ENCODE peak calls at places on chromosomes 12 and 14, in six cellular contexts. M is glutamatergic neuron; G is OCI-LY7; V is amniotic epithelial cell; L is neural crest cell; I is CD8-positive, alpha-beta T cell. A is an unnamed sample.

GRCh38 chr14:89327771-89328212 is 89.2 kb downstream of the FOXN3 start:
- DNase-seq in G (no peak), M (no peak), V (peak), I (no peak), L (no peak), A (no peak)

GRCh38 chr12:127881371-127882140 is 385.4 kb upstream of the TMEM132C start:
- DNase-seq in M (no peak), L (no peak), G (no peak), V (no peak), I (no peak), A (no peak)

GRCh38 chr14:23094666-23095195 is at the start of gene ACIN1:
- DNase-seq in V (peak), G (peak), M (no peak), I (peak), L (peak), A (peak)

GRCh38 chr12:49911213-49911605 is 7.5 kb upstream of the FAIM2 start:
- DNase-seq in V (no peak), L (no peak), I (no peak), M (no peak), G (no peak), A (no peak)

GRCh38 chr14:86574026-86574777 is 1044.3 kb downstream of the FLRT2 start:
- DNase-seq in M (no peak), I (no peak), G (no peak), L (no peak), V (peak), A (no peak)

GRCh38 chr14:22040781-22041125 is 367.1 kb upstream of the OR4E1 start:
- DNase-seq in G (no peak), M (no peak), V (no peak), I (no peak), L (no peak), A (no peak)

GRCh38 chr12:46872135-46872534 is 46.3 kb upstream of the SLC38A4 start:
- DNase-seq in M (no peak), I (no peak), G (no peak), L (no peak), V (peak), A (no peak)

GRCh38 chr14:36726128-36726527 is 64.5 kb downstream of the PAX9 start:
- DNase-seq in G (no peak), L (no peak), M (no peak), I (no peak), V (no peak), A (no peak)

GRCh38 chr14:66619952-66620351 is 112.0 kb downstream of the GPHN start:
- DNase-seq in V (no peak), M (no peak), G (no peak), L (no peak), I (no peak), A (no peak)

GRCh38 chr12:52774629-52775250 is 2.4 kb downstream of the KRT76 start:
- DNase-seq in M (no peak), I (no peak), V (no peak), G (no peak), L (no peak), A (no peak)

GRCh38 chr12:47032644-47033043 is 46.8 kb upstream of the PCED1B start:
- DNase-seq in M (no peak), L (no peak), V (peak), I (no peak), G (peak), A (peak)

GRCh38 chr14:50363734-50364113 is 33.0 kb downstream of the CDKL1 start:
- DNase-seq in V (no peak), I (peak), G (peak), L (no peak), M (no peak), A (peak)

GRCh38 chr12:117472983-117473382 is 111.6 kb upstream of the NOS1 start:
- DNase-seq in V (no peak), G (no peak), L (peak), I (no peak), M (peak), A (no peak)

GRCh38 chr14:100333867-100334266 is 10.7 kb downstream of the SLC25A47 start:
- DNase-seq in L (no peak), I (no peak), V (no peak), G (no peak), M (no peak), A (no peak)

GRCh38 chr14:100846309-100846859 is 20.5 kb downstream of the MEG3 start:
- DNase-seq in V (peak), G (no peak), I (no peak), M (no peak), L (no peak), A (no peak)

GRCh38 chr12:52925717-52926595 is 21.1 kb upstream of the KRT8 start:
- DNase-seq in V (peak), M (no peak), I (no peak), G (no peak), L (no peak), A (no peak)

GRCh38 chr12:102735104-102735503 is 181.9 kb downstream of the PAH start:
- DNase-seq in I (no peak), M (no peak), L (no peak), V (no peak), G (no peak), A (no peak)

GRCh38 chr12:32240210-32240609 is 133.6 kb downstream of the BICD1 start:
- DNase-seq in V (no peak), I (no peak), M (no peak), G (no peak), L (no peak), A (no peak)

GRCh38 chr12:52029686-52030085 is 21.6 kb upstream of the NR4A1 start:
- DNase-seq in M (peak), V (no peak), I (no peak), G (no peak), L (no peak), A (peak)

GRCh38 chr12:2999265-2999841 is 40.2 kb downstream of the TEAD4 start:
- DNase-seq in I (no peak), L (no peak), V (no peak), M (peak), G (no peak), A (no peak)

GRCh38 chr12:123971770-123972447 is 722 bp downstream of the CCDC92 start:
- DNase-seq in I (peak), V (peak), L (peak), M (peak), G (peak), A (peak)

GRCh38 chr14:80973918-80974317 is 18.5 kb downstream of the TSHR start:
- DNase-seq in G (no peak), V (no peak), M (no peak), L (no peak), I (no peak), A (no peak)

GRCh38 chr12:117361905-117362304 is 479 bp upstream of the NOS1 start:
- DNase-seq in G (no peak), M (no peak), V (no peak), L (no peak), I (no peak), A (no peak)

GRCh38 chr12:117363263-117363662 is 1.8 kb upstream of the NOS1 start:
- DNase-seq in I (no peak), V (no peak), L (no peak), M (no peak), G (no peak), A (no peak)

GRCh38 chr12:71708658-71709057 is 22.8 kb downstream of the TMEM19 start:
- DNase-seq in G (no peak), V (peak), L (no peak), M (no peak), I (no peak), A (no peak)

GRCh38 chr14:29518335-29518734 is 409.3 kb downstream of the PRKD1 start:
- DNase-seq in G (no peak), M (no peak), I (no peak), V (peak), L (no peak), A (no peak)

A was measured in KBM-7.